ENCODE peak calls at places on chromosomes 11 and 22, in five cellular contexts. C is IMR-90, E is GM12878, L is HepG2, M is K562. O is an unnamed sample.

GRCh38 chr11:60914620-60915249 is 777 bp downstream of the TMEM109 start:
- DNase-seq in C (peak), L (no peak), M (peak), E (no peak), O (peak)

GRCh38 chr11:111170761-111171379 is 74.7 kb upstream of the POU2AF2 start:
- DNase-seq in C (no peak), E (no peak), M (no peak), L (no peak), O (no peak)

GRCh38 chr11:15944460-15944859 is 411.9 kb downstream of the SOX6 start:
- DNase-seq in E (no peak), M (no peak), L (no peak), C (peak), O (no peak)

GRCh38 chr22:19884954-19885751 is 30.5 kb upstream of the GNB1L start:
- DNase-seq in M (no peak), C (no peak), L (no peak), E (no peak), O (no peak)

GRCh38 chr22:49349181-49349835 is 478.4 kb downstream of the BRD1 start:
- DNase-seq in C (no peak), L (no peak), E (no peak), M (no peak), O (no peak)

GRCh38 chr11:103450241-103450640 is 341.0 kb downstream of the DYNC2H1 start:
- DNase-seq in L (no peak), C (peak), E (no peak), M (no peak), O (no peak)

GRCh38 chr22:39177456-39177775 is 24.9 kb upstream of the CBX7 start:
- DNase-seq in E (no peak), L (no peak), M (no peak), C (no peak), O (no peak)

GRCh38 chr11:116830184-116830912 is 641 bp downstream of the APOC3 start:
- DNase-seq in M (no peak), C (no peak), E (no peak), L (no peak), O (no peak)

GRCh38 chr11:13009921-13010736 is 1.0 kb downstream of the RASSF10 start:
- DNase-seq in E (no peak), C (peak), M (no peak), L (no peak), O (peak)

DNA sequence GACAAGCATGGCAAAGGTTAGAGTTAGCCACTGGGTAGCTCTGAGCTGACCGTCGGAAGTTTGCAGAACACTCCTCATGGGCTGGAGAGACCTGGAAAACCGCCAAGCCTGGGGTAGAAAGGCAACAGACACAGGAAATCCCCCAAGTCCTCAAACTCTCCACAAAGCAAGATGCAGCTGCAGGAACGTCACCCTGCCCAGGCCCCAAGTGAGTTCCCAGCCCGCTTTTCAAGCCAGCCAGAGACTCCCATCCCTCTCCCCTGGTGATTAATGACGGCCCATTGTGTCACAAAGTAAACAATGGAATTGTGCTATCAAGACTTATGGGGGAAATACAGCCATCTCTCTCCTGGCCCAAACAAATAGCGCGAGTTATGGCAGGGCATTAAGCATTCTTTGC is 633.0 kb downstream of the TBC1D22A start:
- DNase-seq in E (no peak), L (no peak), M (no peak), C (peak), O (no peak)
- TF ChIP-seq MXI1 in E (no peak), L (no peak), M (no peak), C (no peak), O (no peak)

GRCh38 chr11:67419330-67420049 is 4.0 kb downstream of the CARNS1 start:
- DNase-seq in E (no peak), C (no peak), L (no peak), M (no peak), O (no peak)
- TF ChIP-seq MXI1 in E (no peak), C (no peak), L (no peak), M (no peak), O (no peak)

DNA sequence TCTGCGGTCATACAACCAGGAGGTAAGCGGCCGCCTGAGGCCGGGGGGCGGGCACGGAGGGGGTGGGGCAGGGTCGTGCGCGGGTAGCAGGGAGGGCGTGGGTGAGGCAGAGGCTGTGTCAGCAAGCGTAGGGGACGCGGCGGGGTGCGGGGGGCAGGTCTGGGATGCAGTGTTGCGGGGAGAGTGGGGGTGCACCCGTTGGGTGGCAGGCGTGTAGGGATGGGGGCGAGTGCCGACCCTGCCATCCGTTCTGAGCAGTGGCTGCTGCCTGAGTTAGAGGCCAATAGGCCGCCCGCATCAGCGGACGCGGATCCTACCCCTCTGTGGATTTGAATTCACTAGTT is 1.4 kb downstream of the RIC8A start:
- DNase-seq in C (no peak), E (no peak), M (no peak), L (no peak), O (no peak)
- TF ChIP-seq MXI1 in C (no peak), E (no peak), M (no peak), L (no peak), O (no peak)

GRCh38 chr11:130431806-130432205 is 3.4 kb upstream of the ADAMTS8 start:
- DNase-seq in E (no peak), M (no peak), C (peak), L (no peak), O (no peak)
- TF ChIP-seq MXI1 in E (no peak), M (no peak), C (no peak), L (no peak), O (no peak)

GRCh38 chr11:94457118-94458029 is 36.3 kb downstream of the MRE11 start:
- DNase-seq in C (peak), E (no peak), L (no peak), M (no peak), O (no peak)
- TF ChIP-seq MXI1 in C (no peak), E (no peak), L (no peak), M (no peak), O (no peak)

GRCh38 chr11:69232821-69233760 is 60.9 kb upstream of the MYEOV start:
- DNase-seq in M (no peak), C (no peak), E (no peak), L (no peak), O (no peak)
- TF ChIP-seq MXI1 in M (no peak), C (no peak), E (no peak), L (no peak), O (no peak)